ENCODE peak calls at places on chromosome 12, in nine cellular contexts. One of them, this sample, is unnamed. For H3K9me3, the result is how much of the 10 kb centered on the place peaks cover.

GRCh38 chr12:54253240-54253639 is 26.7 kb downstream of the CBX5 start:
- DNase-seq in gastrocnemius medialis: no peak
- DNase-seq in body of pancreas: no peak
- DNase-seq in GM12878: no peak
- DNase-seq in IMR-90: no peak
- DNase-seq in sigmoid colon: no peak
- DNase-seq in A549: no peak
- DNase-seq in HCT116: no peak
- DNase-seq in stomach: no peak
- DNase-seq in this sample: no peak

GRCh38 chr12:47775100-47775911 is 2.3 kb downstream of the SLC48A1 start:
- DNase-seq in sigmoid colon: peak
- DNase-seq in HCT116: no peak
- DNase-seq in gastrocnemius medialis: no peak
- DNase-seq in GM12878: no peak
- DNase-seq in A549: peak
- DNase-seq in stomach: no peak
- DNase-seq in body of pancreas: no peak
- DNase-seq in IMR-90: no peak
- DNase-seq in this sample: no peak

GRCh38 chr12:56162468-56163290 is 4.5 kb downstream of the MYL6 start:
- DNase-seq in stomach: no peak
- DNase-seq in HCT116: no peak
- DNase-seq in A549: no peak
- DNase-seq in IMR-90: no peak
- DNase-seq in GM12878: no peak
- DNase-seq in gastrocnemius medialis: no peak
- DNase-seq in sigmoid colon: no peak
- DNase-seq in body of pancreas: no peak
- DNase-seq in this sample: no peak

GRCh38 chr12:58529897-58530296 is 390.4 kb downstream of the LRIG3 start:
- DNase-seq in IMR-90: peak
- DNase-seq in body of pancreas: no peak
- DNase-seq in GM12878: no peak
- DNase-seq in A549: no peak
- DNase-seq in stomach: no peak
- DNase-seq in gastrocnemius medialis: no peak
- DNase-seq in HCT116: no peak
- DNase-seq in sigmoid colon: no peak
- DNase-seq in this sample: no peak

GRCh38 chr12:107822356-107822755 is 47.9 kb downstream of the ASCL4 start:
- DNase-seq in IMR-90: no peak
- DNase-seq in GM12878: no peak
- DNase-seq in gastrocnemius medialis: no peak
- DNase-seq in A549: no peak
- DNase-seq in sigmoid colon: no peak
- DNase-seq in HCT116: no peak
- DNase-seq in body of pancreas: no peak
- DNase-seq in stomach: no peak
- DNase-seq in this sample: no peak

GRCh38 chr12:13504074-13504473 is 307.5 kb downstream of the EMP1 start:
- DNase-seq in sigmoid colon: no peak
- DNase-seq in body of pancreas: no peak
- DNase-seq in A549: no peak
- DNase-seq in GM12878: no peak
- DNase-seq in HCT116: no peak
- DNase-seq in stomach: no peak
- DNase-seq in gastrocnemius medialis: no peak
- DNase-seq in IMR-90: no peak
- DNase-seq in this sample: no peak

GRCh38 chr12:112182499-112182898 is 57.1 kb downstream of the TRAFD1 start:
- DNase-seq in IMR-90: peak
- DNase-seq in gastrocnemius medialis: no peak
- DNase-seq in GM12878: no peak
- DNase-seq in A549: no peak
- DNase-seq in stomach: no peak
- DNase-seq in HCT116: no peak
- DNase-seq in sigmoid colon: peak
- DNase-seq in body of pancreas: no peak
- DNase-seq in this sample: no peak

GRCh38 chr12:51386361-51386760 is 4.8 kb downstream of the GALNT6 start:
- DNase-seq in GM12878: no peak
- DNase-seq in sigmoid colon: no peak
- DNase-seq in A549: no peak
- DNase-seq in IMR-90: no peak
- DNase-seq in HCT116: no peak
- DNase-seq in stomach: no peak
- DNase-seq in gastrocnemius medialis: no peak
- DNase-seq in body of pancreas: no peak
- DNase-seq in this sample: no peak

GRCh38 chr12:12620730-12621315 is 9.1 kb downstream of the CREBL2 start:
- DNase-seq in HCT116: no peak
- DNase-seq in A549: no peak
- DNase-seq in body of pancreas: no peak
- DNase-seq in gastrocnemius medialis: no peak
- DNase-seq in stomach: no peak
- DNase-seq in sigmoid colon: no peak
- DNase-seq in GM12878: no peak
- DNase-seq in IMR-90: no peak
- DNase-seq in this sample: no peak

GRCh38 chr12:96882862-96883261 is 24.2 kb upstream of the NEDD1 start:
- DNase-seq in HCT116: no peak
- DNase-seq in A549: no peak
- DNase-seq in GM12878: no peak
- DNase-seq in stomach: no peak
- DNase-seq in sigmoid colon: no peak
- DNase-seq in gastrocnemius medialis: no peak
- DNase-seq in IMR-90: peak
- DNase-seq in body of pancreas: no peak
- DNase-seq in this sample: no peak

DNA sequence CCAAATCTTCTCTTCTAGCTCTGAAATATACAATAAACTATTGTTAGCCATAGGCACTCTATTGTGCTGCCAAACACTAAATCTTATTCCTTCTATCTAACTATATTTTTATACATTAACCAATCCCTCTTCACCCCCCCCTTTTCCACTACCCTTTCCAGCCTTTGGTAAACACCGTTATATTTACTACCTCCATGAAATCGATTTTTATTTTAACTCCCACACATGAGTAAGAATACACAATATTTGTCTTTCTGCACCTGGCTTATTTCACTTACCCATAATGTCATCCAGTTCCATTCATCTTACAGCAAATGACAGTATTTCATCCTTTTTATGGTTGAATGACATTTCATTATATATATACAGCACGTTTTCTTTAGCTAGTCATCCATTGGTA is 34.0 kb upstream of the PLBD1 start:
- DNase-seq in A549: no peak
- DNase-seq in IMR-90: no peak
- DNase-seq in gastrocnemius medialis: no peak
- DNase-seq in sigmoid colon: no peak
- DNase-seq in stomach: no peak
- DNase-seq in body of pancreas: no peak
- DNase-seq in HCT116: no peak
- DNase-seq in GM12878: no peak
- DNase-seq in this sample: no peak
- H3K9me3 ChIP-seq in A549: under half
- H3K9me3 ChIP-seq in IMR-90: under half
- H3K9me3 ChIP-seq in gastrocnemius medialis: under half
- H3K9me3 ChIP-seq in sigmoid colon: under half
- H3K9me3 ChIP-seq in stomach: under half
- H3K9me3 ChIP-seq in body of pancreas: under half
- H3K9me3 ChIP-seq in HCT116: under half
- H3K9me3 ChIP-seq in GM12878: under half
- H3K9me3 ChIP-seq in this sample: under half

DNA sequence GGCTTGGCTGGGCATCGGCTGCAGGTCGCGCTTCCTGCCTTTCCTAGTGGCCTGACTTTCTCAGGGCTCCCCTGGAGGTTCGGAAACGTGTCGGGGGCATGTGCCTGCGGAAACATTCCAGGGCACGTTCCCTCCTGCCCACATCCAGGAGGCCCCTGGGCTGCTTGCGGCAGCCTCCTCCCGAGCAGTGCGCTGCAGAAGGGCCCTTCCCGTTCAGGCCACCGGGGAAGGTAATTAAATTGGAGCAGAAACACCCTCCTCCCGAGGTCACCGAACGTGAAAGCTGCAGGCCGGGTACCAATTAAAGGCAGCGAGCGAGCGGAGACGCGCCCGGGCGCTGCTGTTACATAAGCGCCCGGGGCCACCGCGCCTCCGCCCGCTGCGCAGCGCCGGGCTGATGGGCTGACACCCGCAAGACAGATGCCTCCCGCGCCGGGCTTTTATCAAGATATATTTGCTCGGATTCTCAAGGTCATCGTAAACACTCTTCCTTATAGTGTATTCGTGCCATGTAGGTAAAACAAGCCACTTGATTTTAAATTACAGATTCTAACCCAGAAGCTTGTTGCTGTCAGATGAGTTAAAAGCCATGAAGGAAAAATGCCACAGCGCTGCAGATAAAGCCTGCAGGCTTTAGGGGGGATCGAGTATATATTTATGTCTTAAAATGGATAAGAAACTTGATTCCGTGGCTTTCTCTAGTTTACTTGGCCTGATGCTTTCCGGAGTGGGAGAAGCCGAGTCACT is 31.4 kb downstream of the SSPN start:
- DNase-seq in GM12878: no peak
- DNase-seq in A549: no peak
- DNase-seq in stomach: peak
- DNase-seq in gastrocnemius medialis: no peak
- DNase-seq in sigmoid colon: peak
- DNase-seq in body of pancreas: peak
- DNase-seq in HCT116: no peak
- DNase-seq in IMR-90: no peak
- DNase-seq in this sample: no peak
- H3K4me3 ChIP-seq in GM12878: no peak
- H3K4me3 ChIP-seq in A549: peak
- H3K4me3 ChIP-seq in stomach: peak
- H3K4me3 ChIP-seq in gastrocnemius medialis: peak
- H3K4me3 ChIP-seq in sigmoid colon: peak
- H3K4me3 ChIP-seq in body of pancreas: no peak
- H3K4me3 ChIP-seq in HCT116: no peak
- H3K4me3 ChIP-seq in IMR-90: peak
- H3K4me3 ChIP-seq in this sample: peak

GRCh38 chr12:89156862-89157262 is 195.4 kb downstream of the DUSP6 start:
- DNase-seq in HCT116: no peak
- DNase-seq in sigmoid colon: no peak
- DNase-seq in IMR-90: peak
- DNase-seq in GM12878: no peak
- DNase-seq in body of pancreas: no peak
- DNase-seq in gastrocnemius medialis: no peak
- DNase-seq in A549: no peak
- DNase-seq in stomach: no peak
- DNase-seq in this sample: no peak
- TF ChIP-seq POLR2A in HCT116: no peak
- TF ChIP-seq POLR2A in sigmoid colon: no peak
- TF ChIP-seq POLR2A in IMR-90: no peak
- TF ChIP-seq POLR2A in GM12878: no peak
- TF ChIP-seq POLR2A in body of pancreas: no peak
- TF ChIP-seq POLR2A in gastrocnemius medialis: no peak
- TF ChIP-seq POLR2A in A549: no peak
- TF ChIP-seq POLR2A in stomach: no peak
- TF ChIP-seq POLR2A in this sample: no peak

GRCh38 chr12:87152841-87153528 is 876.2 kb downstream of the C12orf50 start:
- DNase-seq in gastrocnemius medialis: no peak
- DNase-seq in sigmoid colon: no peak
- DNase-seq in A549: no peak
- DNase-seq in stomach: no peak
- DNase-seq in IMR-90: no peak
- DNase-seq in HCT116: no peak
- DNase-seq in body of pancreas: no peak
- DNase-seq in GM12878: no peak
- DNase-seq in this sample: no peak
- H3K9me3 ChIP-seq in gastrocnemius medialis: under half
- H3K9me3 ChIP-seq in sigmoid colon: under half
- H3K9me3 ChIP-seq in A549: under half
- H3K9me3 ChIP-seq in stomach: under half
- H3K9me3 ChIP-seq in IMR-90: under half
- H3K9me3 ChIP-seq in HCT116: under half
- H3K9me3 ChIP-seq in body of pancreas: under half
- H3K9me3 ChIP-seq in GM12878: under half
- H3K9me3 ChIP-seq in this sample: under half

GRCh38 chr12:15887043-15887817 is 5.0 kb downstream of the STRAP start:
- DNase-seq in sigmoid colon: no peak
- DNase-seq in gastrocnemius medialis: no peak
- DNase-seq in GM12878: no peak
- DNase-seq in HCT116: no peak
- DNase-seq in IMR-90: no peak
- DNase-seq in body of pancreas: no peak
- DNase-seq in stomach: no peak
- DNase-seq in A549: no peak
- DNase-seq in this sample: no peak
- H3K4me3 ChIP-seq in sigmoid colon: no peak
- H3K4me3 ChIP-seq in gastrocnemius medialis: no peak
- H3K4me3 ChIP-seq in GM12878: peak
- H3K4me3 ChIP-seq in HCT116: no peak
- H3K4me3 ChIP-seq in IMR-90: no peak
- H3K4me3 ChIP-seq in body of pancreas: no peak
- H3K4me3 ChIP-seq in stomach: no peak
- H3K4me3 ChIP-seq in A549: no peak
- H3K4me3 ChIP-seq in this sample: no peak

DNA sequence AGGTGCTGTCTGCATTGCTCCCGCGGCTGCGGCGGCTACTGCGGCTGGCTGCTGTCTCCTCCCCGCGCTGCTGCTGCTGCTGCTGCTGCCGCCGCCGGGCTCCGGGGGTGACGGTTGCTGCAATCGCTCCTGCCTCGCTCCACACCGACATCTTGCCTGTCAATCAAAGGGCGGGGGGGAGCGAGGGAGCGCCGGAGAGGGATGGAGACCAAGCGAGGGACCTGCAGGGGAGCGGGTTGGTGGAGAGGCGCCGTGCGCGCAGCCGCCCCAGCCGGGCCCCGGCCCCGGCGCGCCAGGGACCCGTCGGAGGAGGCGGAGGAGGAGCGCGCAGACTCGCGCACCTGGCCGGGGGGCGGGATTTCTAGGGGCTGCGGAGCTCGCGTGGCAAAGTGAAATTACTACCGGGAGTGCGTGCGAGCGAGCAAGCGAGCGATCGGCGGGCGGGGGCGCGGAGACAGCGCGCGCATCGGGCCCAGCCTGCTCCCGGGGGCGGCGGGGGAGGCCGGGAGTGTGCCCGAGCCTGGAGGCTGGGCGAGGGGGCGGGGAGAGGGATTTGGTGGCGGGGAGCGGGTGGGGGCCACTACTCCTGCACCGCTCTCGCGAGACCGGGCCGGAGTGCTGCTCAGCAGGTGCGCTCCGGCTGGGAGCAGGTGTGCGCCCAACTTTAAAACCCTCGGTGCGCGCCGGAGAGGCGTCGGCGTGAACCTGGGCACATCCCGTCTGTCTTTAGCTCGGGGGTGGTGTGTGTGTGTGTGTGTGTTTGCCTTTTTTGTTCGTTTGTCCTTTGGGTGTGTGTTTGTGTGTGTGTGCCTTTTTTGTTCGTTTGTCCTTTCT is at the start of gene KSR2:
- DNase-seq in GM12878: no peak
- DNase-seq in A549: peak
- DNase-seq in IMR-90: no peak
- DNase-seq in HCT116: peak
- DNase-seq in gastrocnemius medialis: no peak
- DNase-seq in sigmoid colon: peak
- DNase-seq in stomach: peak
- DNase-seq in body of pancreas: peak
- DNase-seq in this sample: no peak
- TF ChIP-seq POLR2A in GM12878: peak
- TF ChIP-seq POLR2A in A549: peak
- TF ChIP-seq POLR2A in IMR-90: no peak
- TF ChIP-seq POLR2A in HCT116: peak
- TF ChIP-seq POLR2A in gastrocnemius medialis: no peak
- TF ChIP-seq POLR2A in sigmoid colon: no peak
- TF ChIP-seq POLR2A in stomach: no peak
- TF ChIP-seq POLR2A in body of pancreas: peak
- TF ChIP-seq POLR2A in this sample: no peak

GRCh38 chr12:34298176-34298970 is 276.1 kb downstream of the ALG10 start:
- DNase-seq in A549: no peak
- DNase-seq in gastrocnemius medialis: no peak
- DNase-seq in stomach: no peak
- DNase-seq in GM12878: no peak
- DNase-seq in HCT116: no peak
- DNase-seq in IMR-90: no peak
- DNase-seq in body of pancreas: no peak
- DNase-seq in sigmoid colon: peak
- DNase-seq in this sample: no peak
- H3K9me3 ChIP-seq in A549: under half
- H3K9me3 ChIP-seq in gastrocnemius medialis: under half
- H3K9me3 ChIP-seq in stomach: half or more
- H3K9me3 ChIP-seq in GM12878: under half
- H3K9me3 ChIP-seq in HCT116: under half
- H3K9me3 ChIP-seq in IMR-90: half or more
- H3K9me3 ChIP-seq in body of pancreas: under half
- H3K9me3 ChIP-seq in sigmoid colon: under half
- H3K9me3 ChIP-seq in this sample: under half

This sample was measured in uterus.